ENCODE peak calls at places on chromosomes 12 and 14, in four cellular contexts. W is gastrocnemius medialis, R is heart right ventricle, A is BE2C. T is an unnamed sample. For H3K9me3, the result is how much of the 10 kb centered on the place peaks cover.

GRCh38 chr12:1828863-1829262 is 8.5 kb downstream of the LRTM2 start:
- DNase-seq in W (no peak), A (no peak), R (no peak), T (no peak)

GRCh38 chr12:128819293-128820144 is 4.2 kb downstream of the SLC15A4 start:
- DNase-seq in R (no peak), A (no peak), W (peak), T (peak)

GRCh38 chr12:59040651-59041050 is 120.3 kb upstream of the LRIG3 start:
- DNase-seq in A (no peak), R (no peak), W (no peak), T (peak)

GRCh38 chr12:47356129-47356622 is 276.4 kb upstream of the AMIGO2 start:
- DNase-seq in R (no peak), A (no peak), W (no peak), T (no peak)

GRCh38 chr12:98578821-98579220 is 14.7 kb upstream of the SLC25A3 start:
- DNase-seq in W (no peak), R (no peak), A (no peak), T (peak)

GRCh38 chr12:65152586-65152985 is 16.8 kb upstream of the LEMD3 start:
- DNase-seq in W (no peak), A (no peak), R (no peak), T (no peak)

GRCh38 chr12:89873745-89874144 is 165.1 kb upstream of the ATP2B1 start:
- DNase-seq in R (no peak), W (no peak), A (no peak), T (no peak)

GRCh38 chr12:13234045-13234641 is 37.6 kb downstream of the EMP1 start:
- DNase-seq in A (peak), W (no peak), R (peak), T (peak)

GRCh38 chr14:104286496-104286895 is 148.1 kb downstream of the KIF26A start:
- DNase-seq in W (no peak), A (no peak), R (no peak), T (no peak)

GRCh38 chr12:52295663-52296062 is 4.3 kb upstream of the KRT81 start:
- DNase-seq in A (no peak), R (no peak), W (no peak), T (peak)

GRCh38 chr12:49706351-49707126 is 666 bp downstream of the FMNL3 start:
- DNase-seq in A (peak), R (peak), W (no peak), T (peak)

GRCh38 chr12:53046655-53047220 is 3.1 kb upstream of the TNS2 start:
- DNase-seq in W (peak), R (peak), A (peak), T (peak)

GRCh38 chr14:102474934-102475333 is 34.6 kb downstream of the ANKRD9 start:
- DNase-seq in R (peak), A (peak), W (peak), T (no peak)

GRCh38 chr14:98014851-98015615 is 1217.9 kb downstream of the VRK1 start:
- DNase-seq in W (no peak), A (no peak), R (no peak), T (no peak)

GRCh38 chr12:11798856-11799530 is 149.5 kb downstream of the ETV6 start:
- DNase-seq in A (no peak), R (peak), W (no peak), T (no peak)

GRCh38 chr14:21098892-21099595 is 589 bp upstream of the ZNF219 start:
- DNase-seq in A (no peak), R (no peak), W (no peak), T (peak)

GRCh38 chr12:64706366-64706765 is 52.8 kb downstream of the GNS start:
- DNase-seq in R (no peak), W (no peak), A (no peak), T (no peak)

GRCh38 chr14:71290960-71291466 is 383.8 kb downstream of the PCNX1 start:
- DNase-seq in W (no peak), R (no peak), A (no peak), T (no peak)

GRCh38 chr14:20092050-20092449 is 18.5 kb upstream of the OR4K17 start:
- DNase-seq in W (no peak), A (no peak), R (no peak), T (no peak)
- H3K9me3 ChIP-seq in W (under half), A (under half), R (under half), T (half or more)

DNA sequence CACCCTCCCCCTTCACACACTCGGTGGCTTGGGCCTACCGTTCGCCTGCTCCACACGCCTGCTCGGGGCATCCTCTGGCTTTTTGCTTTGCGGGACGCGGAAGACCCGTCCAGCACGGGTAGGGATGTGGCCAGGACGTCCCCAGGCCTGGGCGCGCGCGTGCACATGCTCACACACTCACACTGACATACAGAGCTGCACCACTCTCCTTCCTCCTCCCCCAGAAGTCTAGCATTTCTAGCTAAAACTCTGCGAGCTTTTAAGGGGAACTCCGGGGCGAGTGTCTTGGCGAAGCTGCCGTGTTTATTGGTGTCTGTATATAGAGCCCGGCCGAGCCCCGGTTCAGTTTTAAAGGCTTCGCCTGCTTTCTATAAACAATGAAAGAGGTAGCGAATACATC is 5.0 kb downstream of the TBX5 start:
- DNase-seq in W (no peak), A (no peak), R (peak), T (peak)
- H3K9me3 ChIP-seq in W (under half), A (under half), R (under half), T (under half)

GRCh38 chr12:27906127-27906500 is 66.4 kb downstream of the PTHLH start:
- DNase-seq in W (no peak), R (no peak), A (no peak), T (peak)
- H3K9me3 ChIP-seq in W (under half), R (under half), A (under half), T (under half)

GRCh38 chr14:105880616-105881015 is 354.2 kb downstream of the TMEM121 start:
- DNase-seq in W (peak), R (no peak), A (no peak), T (peak)

GRCh38 chr14:105878125-105878524 is 351.7 kb downstream of the TMEM121 start:
- DNase-seq in W (peak), A (no peak), R (no peak), T (peak)

GRCh38 chr14:105878554-105878953 is 352.2 kb downstream of the TMEM121 start:
- DNase-seq in A (no peak), W (no peak), R (no peak), T (peak)

GRCh38 chr14:105879867-105880561 is 353.6 kb downstream of the TMEM121 start:
- DNase-seq in A (peak), R (no peak), W (peak), T (peak)

GRCh38 chr14:105879503-105879866 is 353.1 kb downstream of the TMEM121 start:
- DNase-seq in R (no peak), W (no peak), A (no peak), T (peak)
- H3K9me3 ChIP-seq in R (under half), W (under half), A (under half), T (under half)

GRCh38 chr12:130124605-130125244 is 37.5 kb upstream of the FZD10 start:
- DNase-seq in W (no peak), R (no peak), A (no peak), T (no peak)
- H3K9me3 ChIP-seq in W (under half), R (under half), A (under half), T (under half)

DNA sequence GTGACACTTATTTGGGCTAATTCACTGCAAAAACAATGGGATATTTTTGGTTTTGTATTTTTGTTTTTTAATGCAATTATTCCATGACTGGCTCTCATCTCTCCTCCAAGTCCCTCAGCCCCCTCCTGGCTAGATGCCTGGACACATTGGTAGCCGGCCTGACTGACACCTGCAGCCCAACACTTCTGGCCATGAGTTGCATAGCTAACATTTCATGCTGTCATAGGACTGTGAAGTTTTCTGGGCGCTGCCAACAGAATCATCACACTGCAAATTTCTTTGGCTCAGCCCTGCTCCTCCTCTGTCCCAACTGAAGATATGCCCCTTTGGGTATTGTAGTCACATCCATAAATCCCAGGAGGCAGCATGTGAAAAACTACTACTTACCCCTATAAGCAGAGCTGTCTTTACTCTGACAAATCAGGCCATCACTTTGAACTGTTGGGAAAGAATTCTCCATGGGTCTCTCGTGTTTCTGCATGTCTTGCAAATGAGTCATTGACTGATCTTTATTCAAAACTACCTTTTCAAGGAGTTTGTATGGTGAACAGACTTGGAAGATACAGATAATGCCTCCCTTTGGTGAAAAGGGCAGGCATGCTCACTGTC is 126.7 kb upstream of the LGR5 start:
- DNase-seq in W (no peak), A (no peak), R (no peak), T (peak)
- H3K9me3 ChIP-seq in W (under half), A (under half), R (under half), T (under half)

DNA sequence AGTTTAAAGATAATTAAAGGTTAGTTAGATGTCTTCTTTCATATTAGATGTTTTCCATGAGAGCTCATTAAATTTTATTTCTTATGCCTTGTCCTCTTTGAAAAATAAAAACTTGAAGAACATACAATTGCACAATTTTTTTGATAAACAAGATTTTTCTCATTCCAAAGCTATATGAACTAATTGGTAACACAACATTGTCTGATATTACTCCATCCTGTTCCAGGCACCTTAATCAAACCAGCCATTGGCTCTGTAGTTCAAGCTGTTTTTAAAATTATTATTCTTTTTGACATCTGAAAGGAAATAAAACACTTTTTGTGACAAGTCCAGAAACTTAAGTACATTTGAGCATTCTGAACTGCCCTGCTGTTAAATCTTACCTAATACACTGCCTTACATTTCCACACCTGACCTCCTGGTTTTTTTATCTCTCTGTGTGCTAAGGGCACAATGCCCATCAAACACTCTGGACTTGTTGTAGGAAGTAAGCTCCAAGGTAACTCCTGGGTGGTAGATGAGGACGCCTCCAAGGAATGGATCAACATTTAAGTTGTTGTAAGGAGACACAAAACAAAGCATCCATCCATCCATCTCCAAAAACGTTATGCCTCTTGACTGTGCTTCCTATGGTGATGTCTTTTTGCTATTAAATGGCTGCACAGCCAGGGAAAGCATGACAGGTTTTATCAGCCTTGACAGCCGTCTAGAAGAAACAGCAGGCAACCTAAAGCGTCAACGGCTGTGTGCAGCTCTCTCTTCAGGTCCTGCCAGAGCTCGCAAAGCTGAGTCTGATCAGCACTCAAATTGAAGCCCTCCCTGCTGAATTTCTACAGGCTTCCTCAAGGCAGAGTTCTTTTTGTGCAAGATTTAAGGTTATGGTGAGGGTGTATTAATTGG is 449.9 kb upstream of the FLRT2 start:
- DNase-seq in W (no peak), A (no peak), R (no peak), T (peak)
- H3K9me3 ChIP-seq in W (under half), A (under half), R (under half), T (under half)

GRCh38 chr14:106294324-106294723 is 767.9 kb downstream of the TMEM121 start:
- DNase-seq in W (no peak), R (no peak), A (no peak), T (no peak)

GRCh38 chr14:106286697-106287290 is 760.4 kb downstream of the TMEM121 start:
- DNase-seq in W (no peak), A (peak), R (no peak), T (no peak)

GRCh38 chr14:106287506-106287905 is 761.1 kb downstream of the TMEM121 start:
- DNase-seq in A (no peak), W (no peak), R (no peak), T (no peak)

GRCh38 chr14:106291626-106292025 is 765.2 kb downstream of the TMEM121 start:
- DNase-seq in R (no peak), W (no peak), A (no peak), T (no peak)
- H3K9me3 ChIP-seq in R (under half), W (under half), A (under half), T (half or more)

GRCh38 chr12:20220339-20220738 is 148.0 kb upstream of the PDE3A start:
- DNase-seq in A (peak), W (no peak), R (no peak), T (no peak)
- H3K9me3 ChIP-seq in A (under half), W (under half), R (under half), T (under half)

T was measured in endodermal cell.